ENCODE peak calls at places on chromosomes 6 and 20, in eight cellular contexts. One of them, this sample, is unnamed.

GRCh38 chr20:48332555-48332954 is 495.2 kb downstream of the PREX1 start:
- DNase-seq in LHCN-M2: no peak
- DNase-seq in stimulated activated CD4-positive, alpha-beta T cell treated with anti-CD3 and anti-CD28 coated beads, Interleukin-1b, Interleukin-23, amount 100 ng/mL, for 24 hours: no peak
- DNase-seq in bronchial epithelial cell: no peak
- DNase-seq in left lung: no peak
- DNase-seq in activated CD4-positive, alpha-beta T cell treated with anti-CD3 and anti-CD28 coated beads, Interleukin-2, amount 50 U/mL, for 1 hour: no peak
- DNase-seq in stimulated activated naive CD4-positive, alpha-beta T cell: no peak
- DNase-seq in pulmonary artery endothelial cell: no peak
- DNase-seq in this sample: no peak

GRCh38 chr6:37311666-37312473 is 41.9 kb upstream of the RNF8 start:
- DNase-seq in LHCN-M2: no peak
- DNase-seq in stimulated activated CD4-positive, alpha-beta T cell treated with anti-CD3 and anti-CD28 coated beads, Interleukin-1b, Interleukin-23, amount 100 ng/mL, for 24 hours: no peak
- DNase-seq in bronchial epithelial cell: no peak
- DNase-seq in left lung: no peak
- DNase-seq in activated CD4-positive, alpha-beta T cell treated with anti-CD3 and anti-CD28 coated beads, Interleukin-2, amount 50 U/mL, for 1 hour: no peak
- DNase-seq in stimulated activated naive CD4-positive, alpha-beta T cell: no peak
- DNase-seq in pulmonary artery endothelial cell: no peak
- DNase-seq in this sample: no peak

GRCh38 chr6:38489951-38490350 is 149.8 kb downstream of the BTBD9 start:
- DNase-seq in LHCN-M2: no peak
- DNase-seq in stimulated activated CD4-positive, alpha-beta T cell treated with anti-CD3 and anti-CD28 coated beads, Interleukin-1b, Interleukin-23, amount 100 ng/mL, for 24 hours: no peak
- DNase-seq in bronchial epithelial cell: no peak
- DNase-seq in left lung: no peak
- DNase-seq in activated CD4-positive, alpha-beta T cell treated with anti-CD3 and anti-CD28 coated beads, Interleukin-2, amount 50 U/mL, for 1 hour: no peak
- DNase-seq in stimulated activated naive CD4-positive, alpha-beta T cell: no peak
- DNase-seq in pulmonary artery endothelial cell: no peak
- DNase-seq in this sample: no peak

GRCh38 chr6:43933111-43933885 is 163.3 kb downstream of the VEGFA start:
- DNase-seq in LHCN-M2: no peak
- DNase-seq in stimulated activated CD4-positive, alpha-beta T cell treated with anti-CD3 and anti-CD28 coated beads, Interleukin-1b, Interleukin-23, amount 100 ng/mL, for 24 hours: no peak
- DNase-seq in bronchial epithelial cell: no peak
- DNase-seq in left lung: peak; percentile 29
- DNase-seq in activated CD4-positive, alpha-beta T cell treated with anti-CD3 and anti-CD28 coated beads, Interleukin-2, amount 50 U/mL, for 1 hour: no peak
- DNase-seq in stimulated activated naive CD4-positive, alpha-beta T cell: no peak
- DNase-seq in pulmonary artery endothelial cell: no peak
- DNase-seq in this sample: no peak

GRCh38 chr6:163165922-163166321 is 248.6 kb upstream of the QKI start:
- DNase-seq in LHCN-M2: no peak
- DNase-seq in stimulated activated CD4-positive, alpha-beta T cell treated with anti-CD3 and anti-CD28 coated beads, Interleukin-1b, Interleukin-23, amount 100 ng/mL, for 24 hours: no peak
- DNase-seq in bronchial epithelial cell: no peak
- DNase-seq in left lung: no peak
- DNase-seq in activated CD4-positive, alpha-beta T cell treated with anti-CD3 and anti-CD28 coated beads, Interleukin-2, amount 50 U/mL, for 1 hour: no peak
- DNase-seq in stimulated activated naive CD4-positive, alpha-beta T cell: no peak
- DNase-seq in pulmonary artery endothelial cell: no peak
- DNase-seq in this sample: no peak

GRCh38 chr6:77466055-77467028 is 3.1 kb upstream of the HTR1B start:
- DNase-seq in LHCN-M2: peak; percentile 77
- DNase-seq in stimulated activated CD4-positive, alpha-beta T cell treated with anti-CD3 and anti-CD28 coated beads, Interleukin-1b, Interleukin-23, amount 100 ng/mL, for 24 hours: no peak
- DNase-seq in bronchial epithelial cell: peak; percentile 57
- DNase-seq in left lung: peak; percentile 39
- DNase-seq in activated CD4-positive, alpha-beta T cell treated with anti-CD3 and anti-CD28 coated beads, Interleukin-2, amount 50 U/mL, for 1 hour: no peak
- DNase-seq in stimulated activated naive CD4-positive, alpha-beta T cell: no peak
- DNase-seq in pulmonary artery endothelial cell: no peak
- DNase-seq in this sample: no peak

GRCh38 chr20:7716286-7716972 is 223.8 kb downstream of the HAO1 start:
- DNase-seq in LHCN-M2: no peak
- DNase-seq in stimulated activated CD4-positive, alpha-beta T cell treated with anti-CD3 and anti-CD28 coated beads, Interleukin-1b, Interleukin-23, amount 100 ng/mL, for 24 hours: no peak
- DNase-seq in bronchial epithelial cell: no peak
- DNase-seq in left lung: no peak
- DNase-seq in activated CD4-positive, alpha-beta T cell treated with anti-CD3 and anti-CD28 coated beads, Interleukin-2, amount 50 U/mL, for 1 hour: no peak
- DNase-seq in stimulated activated naive CD4-positive, alpha-beta T cell: no peak
- DNase-seq in pulmonary artery endothelial cell: no peak
- DNase-seq in this sample: no peak

GRCh38 chr6:85516168-85516567 is 66.3 kb downstream of the NT5E start:
- DNase-seq in LHCN-M2: peak; percentile 26
- DNase-seq in stimulated activated CD4-positive, alpha-beta T cell treated with anti-CD3 and anti-CD28 coated beads, Interleukin-1b, Interleukin-23, amount 100 ng/mL, for 24 hours: no peak
- DNase-seq in bronchial epithelial cell: peak; percentile 47
- DNase-seq in left lung: no peak
- DNase-seq in activated CD4-positive, alpha-beta T cell treated with anti-CD3 and anti-CD28 coated beads, Interleukin-2, amount 50 U/mL, for 1 hour: no peak
- DNase-seq in stimulated activated naive CD4-positive, alpha-beta T cell: no peak
- DNase-seq in pulmonary artery endothelial cell: no peak
- DNase-seq in this sample: no peak

GRCh38 chr6:12473494-12473893 is 183.3 kb downstream of the EDN1 start:
- DNase-seq in LHCN-M2: no peak
- DNase-seq in stimulated activated CD4-positive, alpha-beta T cell treated with anti-CD3 and anti-CD28 coated beads, Interleukin-1b, Interleukin-23, amount 100 ng/mL, for 24 hours: no peak
- DNase-seq in bronchial epithelial cell: peak; percentile 22
- DNase-seq in left lung: no peak
- DNase-seq in activated CD4-positive, alpha-beta T cell treated with anti-CD3 and anti-CD28 coated beads, Interleukin-2, amount 50 U/mL, for 1 hour: no peak
- DNase-seq in stimulated activated naive CD4-positive, alpha-beta T cell: no peak
- DNase-seq in pulmonary artery endothelial cell: no peak
- DNase-seq in this sample: no peak

GRCh38 chr20:25285856-25286798 is 38.2 kb downstream of the PYGB start:
- DNase-seq in LHCN-M2: no peak
- DNase-seq in stimulated activated CD4-positive, alpha-beta T cell treated with anti-CD3 and anti-CD28 coated beads, Interleukin-1b, Interleukin-23, amount 100 ng/mL, for 24 hours: no peak
- DNase-seq in bronchial epithelial cell: no peak
- DNase-seq in left lung: peak; percentile 25
- DNase-seq in activated CD4-positive, alpha-beta T cell treated with anti-CD3 and anti-CD28 coated beads, Interleukin-2, amount 50 U/mL, for 1 hour: no peak
- DNase-seq in stimulated activated naive CD4-positive, alpha-beta T cell: no peak
- DNase-seq in pulmonary artery endothelial cell: no peak
- DNase-seq in this sample: no peak

GRCh38 chr6:157760589-157761330 is 62.3 kb upstream of the SNX9 start:
- DNase-seq in LHCN-M2: peak; percentile 85
- DNase-seq in stimulated activated CD4-positive, alpha-beta T cell treated with anti-CD3 and anti-CD28 coated beads, Interleukin-1b, Interleukin-23, amount 100 ng/mL, for 24 hours: no peak
- DNase-seq in bronchial epithelial cell: peak; percentile 82
- DNase-seq in left lung: no peak
- DNase-seq in activated CD4-positive, alpha-beta T cell treated with anti-CD3 and anti-CD28 coated beads, Interleukin-2, amount 50 U/mL, for 1 hour: peak; percentile 34
- DNase-seq in stimulated activated naive CD4-positive, alpha-beta T cell: no peak
- DNase-seq in pulmonary artery endothelial cell: no peak
- DNase-seq in this sample: no peak

GRCh38 chr6:167572841-167573271 is 248.0 kb downstream of the TTLL2 start:
- DNase-seq in LHCN-M2: no peak
- DNase-seq in stimulated activated CD4-positive, alpha-beta T cell treated with anti-CD3 and anti-CD28 coated beads, Interleukin-1b, Interleukin-23, amount 100 ng/mL, for 24 hours: no peak
- DNase-seq in bronchial epithelial cell: no peak
- DNase-seq in left lung: no peak
- DNase-seq in activated CD4-positive, alpha-beta T cell treated with anti-CD3 and anti-CD28 coated beads, Interleukin-2, amount 50 U/mL, for 1 hour: no peak
- DNase-seq in stimulated activated naive CD4-positive, alpha-beta T cell: no peak
- DNase-seq in pulmonary artery endothelial cell: no peak
- DNase-seq in this sample: no peak

GRCh38 chr20:43463133-43463863 is 5.6 kb downstream of the SRSF6 start:
- DNase-seq in LHCN-M2: no peak
- DNase-seq in stimulated activated CD4-positive, alpha-beta T cell treated with anti-CD3 and anti-CD28 coated beads, Interleukin-1b, Interleukin-23, amount 100 ng/mL, for 24 hours: no peak
- DNase-seq in bronchial epithelial cell: no peak
- DNase-seq in left lung: no peak
- DNase-seq in activated CD4-positive, alpha-beta T cell treated with anti-CD3 and anti-CD28 coated beads, Interleukin-2, amount 50 U/mL, for 1 hour: no peak
- DNase-seq in stimulated activated naive CD4-positive, alpha-beta T cell: no peak
- DNase-seq in pulmonary artery endothelial cell: no peak
- DNase-seq in this sample: no peak

GRCh38 chr6:151442359-151442758 is 9.6 kb downstream of the RMND1 start:
- DNase-seq in LHCN-M2: no peak
- DNase-seq in stimulated activated CD4-positive, alpha-beta T cell treated with anti-CD3 and anti-CD28 coated beads, Interleukin-1b, Interleukin-23, amount 100 ng/mL, for 24 hours: no peak
- DNase-seq in bronchial epithelial cell: no peak
- DNase-seq in left lung: no peak
- DNase-seq in activated CD4-positive, alpha-beta T cell treated with anti-CD3 and anti-CD28 coated beads, Interleukin-2, amount 50 U/mL, for 1 hour: no peak
- DNase-seq in stimulated activated naive CD4-positive, alpha-beta T cell: no peak
- DNase-seq in pulmonary artery endothelial cell: no peak
- DNase-seq in this sample: no peak

GRCh38 chr6:39615622-39616021 is 109.6 kb downstream of the KIF6 start:
- DNase-seq in LHCN-M2: no peak
- DNase-seq in stimulated activated CD4-positive, alpha-beta T cell treated with anti-CD3 and anti-CD28 coated beads, Interleukin-1b, Interleukin-23, amount 100 ng/mL, for 24 hours: no peak
- DNase-seq in bronchial epithelial cell: peak; percentile 2
- DNase-seq in left lung: no peak
- DNase-seq in activated CD4-positive, alpha-beta T cell treated with anti-CD3 and anti-CD28 coated beads, Interleukin-2, amount 50 U/mL, for 1 hour: no peak
- DNase-seq in stimulated activated naive CD4-positive, alpha-beta T cell: no peak
- DNase-seq in pulmonary artery endothelial cell: no peak
- DNase-seq in this sample: no peak

GRCh38 chr20:23257848-23258746 is 92.5 kb upstream of the NXT1 start:
- DNase-seq in LHCN-M2: peak; percentile 90
- DNase-seq in stimulated activated CD4-positive, alpha-beta T cell treated with anti-CD3 and anti-CD28 coated beads, Interleukin-1b, Interleukin-23, amount 100 ng/mL, for 24 hours: no peak
- DNase-seq in bronchial epithelial cell: peak; percentile 82
- DNase-seq in left lung: no peak
- DNase-seq in activated CD4-positive, alpha-beta T cell treated with anti-CD3 and anti-CD28 coated beads, Interleukin-2, amount 50 U/mL, for 1 hour: no peak
- DNase-seq in stimulated activated naive CD4-positive, alpha-beta T cell: no peak
- DNase-seq in pulmonary artery endothelial cell: peak; percentile 94
- DNase-seq in this sample: no peak

GRCh38 chr6:110067837-110068591 is 89.9 kb downstream of the GPR6 start:
- DNase-seq in LHCN-M2: no peak
- DNase-seq in stimulated activated CD4-positive, alpha-beta T cell treated with anti-CD3 and anti-CD28 coated beads, Interleukin-1b, Interleukin-23, amount 100 ng/mL, for 24 hours: no peak
- DNase-seq in bronchial epithelial cell: no peak
- DNase-seq in left lung: no peak
- DNase-seq in activated CD4-positive, alpha-beta T cell treated with anti-CD3 and anti-CD28 coated beads, Interleukin-2, amount 50 U/mL, for 1 hour: no peak
- DNase-seq in stimulated activated naive CD4-positive, alpha-beta T cell: no peak
- DNase-seq in pulmonary artery endothelial cell: no peak
- DNase-seq in this sample: no peak

GRCh38 chr6:15791401-15792137 is 128.7 kb upstream of the DTNBP1 start:
- DNase-seq in LHCN-M2: no peak
- DNase-seq in stimulated activated CD4-positive, alpha-beta T cell treated with anti-CD3 and anti-CD28 coated beads, Interleukin-1b, Interleukin-23, amount 100 ng/mL, for 24 hours: no peak
- DNase-seq in bronchial epithelial cell: peak; percentile 84
- DNase-seq in left lung: no peak
- DNase-seq in activated CD4-positive, alpha-beta T cell treated with anti-CD3 and anti-CD28 coated beads, Interleukin-2, amount 50 U/mL, for 1 hour: no peak
- DNase-seq in stimulated activated naive CD4-positive, alpha-beta T cell: no peak
- DNase-seq in pulmonary artery endothelial cell: no peak
- DNase-seq in this sample: no peak

GRCh38 chr6:162964703-162965140 is 236.9 kb downstream of the PACRG start:
- DNase-seq in LHCN-M2: peak; percentile 100
- DNase-seq in stimulated activated CD4-positive, alpha-beta T cell treated with anti-CD3 and anti-CD28 coated beads, Interleukin-1b, Interleukin-23, amount 100 ng/mL, for 24 hours: no peak
- DNase-seq in bronchial epithelial cell: peak; percentile 23
- DNase-seq in left lung: peak; percentile 57
- DNase-seq in activated CD4-positive, alpha-beta T cell treated with anti-CD3 and anti-CD28 coated beads, Interleukin-2, amount 50 U/mL, for 1 hour: no peak
- DNase-seq in stimulated activated naive CD4-positive, alpha-beta T cell: no peak
- DNase-seq in pulmonary artery endothelial cell: no peak
- DNase-seq in this sample: no peak

GRCh38 chr20:45890077-45890996 is 671 bp downstream of the NEURL2 start:
- DNase-seq in LHCN-M2: peak; percentile 80
- DNase-seq in stimulated activated CD4-positive, alpha-beta T cell treated with anti-CD3 and anti-CD28 coated beads, Interleukin-1b, Interleukin-23, amount 100 ng/mL, for 24 hours: no peak
- DNase-seq in bronchial epithelial cell: peak; percentile 54
- DNase-seq in left lung: peak; percentile 85
- DNase-seq in activated CD4-positive, alpha-beta T cell treated with anti-CD3 and anti-CD28 coated beads, Interleukin-2, amount 50 U/mL, for 1 hour: peak; percentile 44
- DNase-seq in stimulated activated naive CD4-positive, alpha-beta T cell: peak; percentile 20
- DNase-seq in pulmonary artery endothelial cell: peak; percentile 66
- DNase-seq in this sample: peak; percentile 57

GRCh38 chr20:15022921-15023320 is 685.5 kb upstream of the FLRT3 start:
- DNase-seq in LHCN-M2: no peak
- DNase-seq in stimulated activated CD4-positive, alpha-beta T cell treated with anti-CD3 and anti-CD28 coated beads, Interleukin-1b, Interleukin-23, amount 100 ng/mL, for 24 hours: no peak
- DNase-seq in bronchial epithelial cell: peak; percentile 70
- DNase-seq in left lung: no peak
- DNase-seq in activated CD4-positive, alpha-beta T cell treated with anti-CD3 and anti-CD28 coated beads, Interleukin-2, amount 50 U/mL, for 1 hour: no peak
- DNase-seq in stimulated activated naive CD4-positive, alpha-beta T cell: no peak
- DNase-seq in pulmonary artery endothelial cell: no peak
- DNase-seq in this sample: no peak

GRCh38 chr6:32973144-32973854 is 4.9 kb downstream of the BRD2 start:
- DNase-seq in LHCN-M2: peak; percentile 36
- DNase-seq in stimulated activated CD4-positive, alpha-beta T cell treated with anti-CD3 and anti-CD28 coated beads, Interleukin-1b, Interleukin-23, amount 100 ng/mL, for 24 hours: peak; percentile 49
- DNase-seq in bronchial epithelial cell: no peak
- DNase-seq in left lung: peak; percentile 58
- DNase-seq in activated CD4-positive, alpha-beta T cell treated with anti-CD3 and anti-CD28 coated beads, Interleukin-2, amount 50 U/mL, for 1 hour: no peak
- DNase-seq in stimulated activated naive CD4-positive, alpha-beta T cell: peak; percentile 76
- DNase-seq in pulmonary artery endothelial cell: no peak
- DNase-seq in this sample: no peak

GRCh38 chr6:170435766-170436165 is 117.3 kb downstream of the PSMB1 start:
- DNase-seq in LHCN-M2: no peak
- DNase-seq in stimulated activated CD4-positive, alpha-beta T cell treated with anti-CD3 and anti-CD28 coated beads, Interleukin-1b, Interleukin-23, amount 100 ng/mL, for 24 hours: no peak
- DNase-seq in bronchial epithelial cell: no peak
- DNase-seq in left lung: no peak
- DNase-seq in activated CD4-positive, alpha-beta T cell treated with anti-CD3 and anti-CD28 coated beads, Interleukin-2, amount 50 U/mL, for 1 hour: no peak
- DNase-seq in stimulated activated naive CD4-positive, alpha-beta T cell: no peak
- DNase-seq in pulmonary artery endothelial cell: no peak
- DNase-seq in this sample: no peak

GRCh38 chr6:44223471-44224153 is at the start of gene SLC29A1:
- DNase-seq in LHCN-M2: peak; percentile 60
- DNase-seq in stimulated activated CD4-positive, alpha-beta T cell treated with anti-CD3 and anti-CD28 coated beads, Interleukin-1b, Interleukin-23, amount 100 ng/mL, for 24 hours: peak; percentile 85
- DNase-seq in bronchial epithelial cell: no peak
- DNase-seq in left lung: peak; percentile 85
- DNase-seq in activated CD4-positive, alpha-beta T cell treated with anti-CD3 and anti-CD28 coated beads, Interleukin-2, amount 50 U/mL, for 1 hour: peak; percentile 84
- DNase-seq in stimulated activated naive CD4-positive, alpha-beta T cell: peak; percentile 75
- DNase-seq in pulmonary artery endothelial cell: no peak
- DNase-seq in this sample: peak; percentile 75

GRCh38 chr6:114169763-114170162 is 173.1 kb downstream of the HS3ST5 start:
- DNase-seq in LHCN-M2: no peak
- DNase-seq in stimulated activated CD4-positive, alpha-beta T cell treated with anti-CD3 and anti-CD28 coated beads, Interleukin-1b, Interleukin-23, amount 100 ng/mL, for 24 hours: no peak
- DNase-seq in bronchial epithelial cell: no peak
- DNase-seq in left lung: no peak
- DNase-seq in activated CD4-positive, alpha-beta T cell treated with anti-CD3 and anti-CD28 coated beads, Interleukin-2, amount 50 U/mL, for 1 hour: no peak
- DNase-seq in stimulated activated naive CD4-positive, alpha-beta T cell: no peak
- DNase-seq in pulmonary artery endothelial cell: no peak
- DNase-seq in this sample: no peak

GRCh38 chr20:64232794-64233193 is 22.8 kb upstream of the PCMTD2 start:
- DNase-seq in LHCN-M2: no peak
- DNase-seq in stimulated activated CD4-positive, alpha-beta T cell treated with anti-CD3 and anti-CD28 coated beads, Interleukin-1b, Interleukin-23, amount 100 ng/mL, for 24 hours: no peak
- DNase-seq in bronchial epithelial cell: no peak
- DNase-seq in left lung: no peak
- DNase-seq in activated CD4-positive, alpha-beta T cell treated with anti-CD3 and anti-CD28 coated beads, Interleukin-2, amount 50 U/mL, for 1 hour: no peak
- DNase-seq in stimulated activated naive CD4-positive, alpha-beta T cell: no peak
- DNase-seq in pulmonary artery endothelial cell: no peak
- DNase-seq in this sample: no peak

GRCh38 chr20:62772994-62773858 is 23.0 kb upstream of the MRGBP start:
- DNase-seq in LHCN-M2: peak; percentile 21
- DNase-seq in stimulated activated CD4-positive, alpha-beta T cell treated with anti-CD3 and anti-CD28 coated beads, Interleukin-1b, Interleukin-23, amount 100 ng/mL, for 24 hours: no peak
- DNase-seq in bronchial epithelial cell: peak; percentile 43
- DNase-seq in left lung: no peak
- DNase-seq in activated CD4-positive, alpha-beta T cell treated with anti-CD3 and anti-CD28 coated beads, Interleukin-2, amount 50 U/mL, for 1 hour: no peak
- DNase-seq in stimulated activated naive CD4-positive, alpha-beta T cell: no peak
- DNase-seq in pulmonary artery endothelial cell: no peak
- DNase-seq in this sample: no peak

This sample was measured in CD8-positive, alpha-beta T cell.